ENCODE peak calls at places on chromosome 2, in six cellular contexts. O is MM.1S, F is uterus, C is keratinocyte, U is AG04450, D is GM23338. W is an unnamed sample.

GRCh38 chr2:79972661-79973060 is 331.9 kb downstream of the LRRTM1 start:
- DNase-seq in O (no peak), F (no peak), C (no peak), U (no peak), D (no peak), W (no peak)

GRCh38 chr2:140641163-140641562 is 1489.7 kb downstream of the LRP1B start:
- DNase-seq in O (no peak), F (no peak), C (no peak), U (no peak), D (no peak), W (no peak)

GRCh38 chr2:67626076-67626475 is 228.9 kb downstream of the ETAA1 start:
- DNase-seq in O (no peak), F (no peak), C (no peak), U (no peak), D (no peak), W (no peak)

GRCh38 chr2:53576361-53576620 is 191.3 kb upstream of the CHAC2 start:
- DNase-seq in O (no peak), F (no peak), C (no peak), U (no peak), D (no peak), W (no peak)

GRCh38 chr2:101948625-101949150 is 43.1 kb upstream of the IL1R2 start:
- DNase-seq in O (no peak), F (no peak), C (no peak), U (no peak), D (no peak), W (no peak)

GRCh38 chr2:190432567-190433231 is 24.5 kb downstream of the MFSD6 start:
- DNase-seq in O (no peak), F (no peak), C (no peak), U (no peak), D (no peak), W (no peak)

GRCh38 chr2:105950521-105951389 is 206.0 kb downstream of the NCK2 start:
- DNase-seq in O (no peak), F (no peak), C (no peak), U (no peak), D (peak), W (no peak)

GRCh38 chr2:86046985-86047384 is 58.7 kb downstream of the POLR1A start:
- DNase-seq in O (no peak), F (no peak), C (no peak), U (no peak), D (no peak), W (peak)

GRCh38 chr2:85744771-85745601 is 8.8 kb upstream of the ATOH8 start:
- DNase-seq in O (no peak), F (peak), C (no peak), U (no peak), D (no peak), W (no peak)

GRCh38 chr2:85675866-85676548 is 8.0 kb upstream of the SFTPB start:
- DNase-seq in O (no peak), F (no peak), C (no peak), U (no peak), D (no peak), W (no peak)

GRCh38 chr2:37654932-37655331 is 16.5 kb downstream of the CDC42EP3 start:
- DNase-seq in O (peak), F (no peak), C (no peak), U (no peak), D (peak), W (no peak)

GRCh38 chr2:232280341-232280740 is 98.2 kb upstream of the ALPP start:
- DNase-seq in O (no peak), F (no peak), C (no peak), U (no peak), D (no peak), W (no peak)

GRCh38 chr2:233273120-233273519 is 21.6 kb downstream of the ATG16L1 start:
- DNase-seq in O (no peak), F (no peak), C (no peak), U (no peak), D (no peak), W (no peak)

GRCh38 chr2:30022444-30023071 is 101.2 kb upstream of the ALK start:
- DNase-seq in O (peak), F (no peak), C (no peak), U (no peak), D (no peak), W (no peak)

GRCh38 chr2:1553671-1554295 is 140.5 kb downstream of the TPO start:
- DNase-seq in O (no peak), F (peak), C (no peak), U (peak), D (peak), W (peak)

GRCh38 chr2:202376460-202377307 is 557 bp downstream of the BMPR2 start:
- DNase-seq in O (peak), F (peak), C (no peak), U (no peak), D (peak), W (no peak)

GRCh38 chr2:206728277-206729199 is 10.3 kb upstream of the DYTN start:
- DNase-seq in O (no peak), F (no peak), C (no peak), U (no peak), D (no peak), W (peak)

GRCh38 chr2:72958542-72959385 is 41.4 kb downstream of the EMX1 start:
- DNase-seq in O (no peak), F (no peak), C (no peak), U (no peak), D (no peak), W (no peak)

GRCh38 chr2:107529146-107529545 is 297.5 kb upstream of the RGPD4 start:
- DNase-seq in O (no peak), F (no peak), C (no peak), U (no peak), D (peak), W (no peak)

GRCh38 chr2:85243101-85244072 is 84.4 kb downstream of the TGOLN2 start:
- DNase-seq in O (no peak), F (no peak), C (no peak), U (no peak), D (peak), W (no peak)

GRCh38 chr2:63399171-63399570 is 189.1 kb downstream of the WDPCP start:
- DNase-seq in O (no peak), F (no peak), C (no peak), U (no peak), D (no peak), W (no peak)

GRCh38 chr2:96647681-96648080 is 5.1 kb downstream of the FER1L5 start:
- DNase-seq in O (no peak), F (no peak), C (no peak), U (no peak), D (no peak), W (no peak)

GRCh38 chr2:55152475-55153422 is 79.3 kb downstream of the CLHC1 start:
- DNase-seq in O (no peak), F (no peak), C (no peak), U (no peak), D (no peak), W (no peak)

GRCh38 chr2:21710031-21710430 is 586.3 kb downstream of the TDRD15 start:
- DNase-seq in O (no peak), F (no peak), C (no peak), U (no peak), D (no peak), W (no peak)

GRCh38 chr2:3257842-3258241 is 119.8 kb downstream of the EIPR1 start:
- DNase-seq in O (no peak), F (no peak), C (no peak), U (no peak), D (no peak), W (no peak)

GRCh38 chr2:108449410-108450200 is 599 bp downstream of the GCC2 start:
- DNase-seq in O (peak), F (no peak), C (no peak), U (no peak), D (peak), W (no peak)

GRCh38 chr2:190978389-190979053 is 35.5 kb downstream of the STAT1 start:
- DNase-seq in O (no peak), F (no peak), C (no peak), U (no peak), D (no peak), W (no peak)

GRCh38 chr2:55155206-55155605 is 76.9 kb downstream of the CLHC1 start:
- DNase-seq in O (no peak), F (no peak), C (no peak), U (no peak), D (no peak), W (no peak)

GRCh38 chr2:33620-34019 is 12.7 kb downstream of the FAM110C start:
- DNase-seq in O (peak), F (no peak), C (peak), U (no peak), D (no peak), W (peak)

GRCh38 chr2:174247474-174248186 is 702 bp downstream of the OLA1 start:
- DNase-seq in O (peak), F (no peak), C (no peak), U (no peak), D (peak), W (no peak)

GRCh38 chr2:221482581-221483140 is 89.4 kb downstream of the EPHA4 start:
- DNase-seq in O (no peak), F (no peak), C (no peak), U (no peak), D (no peak), W (no peak)

GRCh38 chr2:67476808-67477790 is 80.0 kb downstream of the ETAA1 start:
- DNase-seq in O (peak), F (peak), C (no peak), U (no peak), D (peak), W (peak)

GRCh38 chr2:18800240-18800971 is 211.0 kb upstream of the NT5C1B start:
- DNase-seq in O (no peak), F (no peak), C (no peak), U (no peak), D (peak), W (no peak)

GRCh38 chr2:29811378-29811777 is 110.0 kb downstream of the ALK start:
- DNase-seq in O (no peak), F (no peak), C (peak), U (no peak), D (no peak), W (peak)

GRCh38 chr2:18740428-18740827 is 151.1 kb upstream of the NT5C1B start:
- DNase-seq in O (no peak), F (no peak), C (no peak), U (no peak), D (no peak), W (no peak)

GRCh38 chr2:75162897-75163296 is 36.4 kb downstream of the TACR1 start:
- DNase-seq in O (peak), F (no peak), C (no peak), U (no peak), D (no peak), W (no peak)

GRCh38 chr2:121360566-121361300 is 75.7 kb upstream of the TFCP2L1 start:
- DNase-seq in O (no peak), F (no peak), C (peak), U (peak), D (no peak), W (peak)

GRCh38 chr2:108542071-108542470 is 7.8 kb downstream of the LIMS1 start:
- DNase-seq in O (no peak), F (no peak), C (no peak), U (no peak), D (no peak), W (no peak)

GRCh38 chr2:120576509-120577474 is 158.9 kb upstream of the GLI2 start:
- DNase-seq in O (no peak), F (no peak), C (no peak), U (no peak), D (peak), W (no peak)

GRCh38 chr2:38909872-38910271 is 20.2 kb downstream of the ARHGEF33 start:
- DNase-seq in O (peak), F (no peak), C (no peak), U (no peak), D (no peak), W (no peak)

GRCh38 chr2:38905251-38905650 is 15.6 kb downstream of the ARHGEF33 start:
- DNase-seq in O (no peak), F (no peak), C (no peak), U (no peak), D (no peak), W (no peak)

GRCh38 chr2:38912619-38913018 is 22.9 kb downstream of the ARHGEF33 start:
- DNase-seq in O (no peak), F (no peak), C (no peak), U (no peak), D (no peak), W (no peak)

GRCh38 chr2:38907743-38908562 is 18.3 kb downstream of the ARHGEF33 start:
- DNase-seq in O (no peak), F (no peak), C (no peak), U (no peak), D (no peak), W (no peak)

DNA sequence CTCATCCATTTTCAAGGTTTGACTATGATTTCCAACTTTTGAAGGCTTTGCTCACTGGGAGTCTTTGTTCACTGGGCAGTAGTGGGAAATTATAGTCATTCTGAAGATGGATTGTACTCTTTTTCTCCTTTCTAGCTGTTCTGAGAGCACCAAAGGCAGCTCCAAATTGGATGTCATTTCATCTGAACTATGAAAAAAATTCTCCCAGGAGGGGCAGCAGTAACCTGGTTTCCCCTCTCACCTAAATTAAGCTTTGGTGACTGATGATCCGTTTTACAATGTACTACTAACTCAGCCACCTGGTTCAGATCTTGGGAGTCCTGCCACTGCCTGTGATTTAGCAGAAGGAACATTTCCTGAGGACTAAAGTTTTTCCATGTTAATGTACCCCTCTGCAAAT is 17.6 kb downstream of the ARHGEF33 start:
- DNase-seq in O (no peak), F (no peak), C (no peak), U (no peak), D (no peak), W (no peak)
- H3K27ac ChIP-seq in O (no peak), F (no peak), C (no peak), U (no peak), D (no peak), W (no peak)

DNA sequence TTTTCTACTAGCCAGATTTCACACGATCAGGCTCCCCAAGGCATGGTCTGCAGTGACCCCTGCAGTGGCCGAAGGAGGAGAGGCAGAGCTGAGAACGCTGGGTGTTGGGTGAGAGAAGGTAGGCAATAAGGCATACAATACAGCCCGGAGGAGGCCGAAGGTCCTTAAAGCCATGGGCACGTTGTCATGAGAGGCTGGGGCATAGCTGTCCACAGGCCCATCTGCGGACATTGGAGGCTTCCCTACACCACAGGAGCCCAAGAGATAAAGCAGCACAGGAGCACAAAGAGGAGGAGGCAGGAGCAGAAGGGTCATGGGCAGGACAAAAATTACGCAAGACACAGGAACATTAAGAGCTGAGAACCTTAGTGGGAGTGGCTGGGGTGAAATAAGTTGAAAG is 16.7 kb upstream of the BZW1 start:
- DNase-seq in O (no peak), F (peak), C (no peak), U (no peak), D (peak), W (no peak)
- H3K27ac ChIP-seq in O (no peak), F (no peak), C (no peak), U (no peak), D (no peak), W (no peak)

GRCh38 chr2:70440621-70441020 is 113.0 kb downstream of the TGFA start:
- DNase-seq in O (peak), F (no peak), C (no peak), U (no peak), D (no peak), W (no peak)
- H3K27ac ChIP-seq in O (no peak), F (no peak), C (no peak), U (no peak), D (no peak), W (peak)

GRCh38 chr2:240451791-240452470 is 16.5 kb downstream of the GPC1 start:
- DNase-seq in O (no peak), F (no peak), C (no peak), U (no peak), D (no peak), W (no peak)

GRCh38 chr2:240451108-240451611 is 15.7 kb downstream of the GPC1 start:
- DNase-seq in O (no peak), F (no peak), C (no peak), U (no peak), D (no peak), W (no peak)

GRCh38 chr2:240453461-240454030 is 18.1 kb downstream of the GPC1 start:
- DNase-seq in O (no peak), F (no peak), C (no peak), U (no peak), D (peak), W (no peak)

GRCh38 chr2:240454031-240454901 is 18.8 kb downstream of the GPC1 start:
- DNase-seq in O (no peak), F (no peak), C (no peak), U (no peak), D (no peak), W (no peak)

DNA sequence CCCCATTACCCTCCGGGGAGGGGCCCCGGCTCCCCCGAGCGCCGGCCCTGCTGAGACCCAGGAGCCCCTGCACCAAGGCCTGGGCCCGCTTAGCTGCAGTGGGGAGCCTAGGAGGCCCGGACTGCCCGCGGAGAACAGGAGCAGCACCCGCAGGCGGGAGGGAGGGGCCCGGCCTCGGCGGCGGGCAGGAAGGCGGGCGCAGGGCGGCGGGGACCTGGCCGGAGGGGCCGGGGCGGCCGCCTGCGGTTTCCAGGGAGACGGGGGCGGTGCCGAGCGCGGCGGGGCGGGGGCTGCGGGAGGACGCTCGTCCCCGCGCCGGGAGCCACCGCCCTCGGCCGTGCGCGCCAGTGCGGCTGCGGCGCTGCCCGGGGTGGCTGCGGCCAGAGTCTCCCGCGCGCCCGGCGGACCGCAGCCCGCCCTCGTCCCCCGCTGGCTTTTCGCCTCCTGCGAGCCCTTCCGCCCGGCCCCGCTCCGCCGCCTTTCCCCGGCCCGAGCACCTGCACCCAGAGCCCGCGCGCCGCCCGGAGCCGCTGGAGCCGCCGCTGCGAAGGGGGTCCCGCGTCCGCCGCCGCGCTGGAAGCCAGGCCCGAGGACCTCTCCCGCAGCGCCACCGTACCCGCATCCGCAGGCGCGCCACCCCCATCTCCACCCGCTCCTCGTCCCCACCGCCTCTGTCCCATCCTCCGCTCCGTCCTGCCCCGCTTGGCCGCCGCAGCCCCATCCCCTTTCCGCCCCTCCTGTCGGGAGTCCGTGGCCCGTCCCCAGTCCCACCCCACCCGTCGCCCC is 17.2 kb downstream of the GPC1 start:
- DNase-seq in O (peak), F (peak), C (no peak), U (no peak), D (peak), W (no peak)
- H3K27ac ChIP-seq in O (no peak), F (no peak), C (no peak), U (no peak), D (no peak), W (peak)

GRCh38 chr2:139034064-139034463 is 253.9 kb upstream of the NXPH2 start:
- DNase-seq in O (no peak), F (no peak), C (no peak), U (no peak), D (no peak), W (no peak)
- H3K27ac ChIP-seq in O (no peak), F (no peak), C (no peak), U (no peak), D (no peak), W (no peak)

GRCh38 chr2:159615187-159615935 is 987 bp downstream of the BAZ2B start:
- DNase-seq in O (peak), F (peak), C (peak), U (peak), D (peak), W (peak)

GRCh38 chr2:159617080-159617479 is 732 bp upstream of the BAZ2B start:
- DNase-seq in O (no peak), F (no peak), C (no peak), U (no peak), D (peak), W (no peak)

GRCh38 chr2:159615936-159616733 is at the start of gene BAZ2B:
- DNase-seq in O (peak), F (no peak), C (no peak), U (peak), D (peak), W (no peak)

GRCh38 chr2:159614534-159615186 is 1.7 kb downstream of the BAZ2B start:
- DNase-seq in O (no peak), F (no peak), C (no peak), U (no peak), D (no peak), W (no peak)

DNA sequence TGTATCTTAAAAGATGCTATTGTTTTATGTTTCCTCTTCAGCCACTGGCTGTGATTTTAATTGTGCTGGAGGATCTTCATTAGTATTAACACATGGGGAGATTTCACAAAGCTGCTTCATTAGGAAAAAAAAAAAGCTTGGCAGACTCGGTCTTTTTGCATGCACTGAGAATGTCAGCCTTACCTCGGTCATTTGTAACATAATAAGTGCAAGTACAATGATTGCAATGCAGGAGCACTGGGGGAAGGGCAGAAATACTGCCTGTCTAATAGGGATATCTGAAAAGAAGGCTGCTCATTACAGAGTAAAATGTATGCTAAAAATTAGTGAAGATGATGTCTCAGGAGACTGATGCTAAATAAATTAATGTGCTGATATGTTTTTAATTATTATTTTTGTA is 1.3 kb upstream of the BAZ2B start:
- DNase-seq in O (no peak), F (no peak), C (no peak), U (no peak), D (peak), W (no peak)
- H3K27ac ChIP-seq in O (no peak), F (peak), C (no peak), U (no peak), D (peak), W (no peak)

GRCh38 chr2:223528036-223528435 is 74.1 kb downstream of the SCG2 start:
- DNase-seq in O (no peak), F (no peak), C (peak), U (peak), D (no peak), W (no peak)
- H3K27ac ChIP-seq in O (no peak), F (no peak), C (no peak), U (no peak), D (no peak), W (no peak)

GRCh38 chr2:27721335-27721734 is 50.2 kb upstream of the MRPL33 start:
- DNase-seq in O (no peak), F (no peak), C (no peak), U (no peak), D (no peak), W (no peak)
- H3K27ac ChIP-seq in O (no peak), F (no peak), C (no peak), U (peak), D (no peak), W (no peak)

W was measured in epithelial cell of prostate.